ENCODE peak calls at places on chromosome 10, in four cellular contexts. O, A, X and K are unnamed samples.
A peak's percentile ranks its signal among the peaks of the same experiment; 100 is the strongest.

GRCh38 chr10:60573342-60573741 is 183.7 kb upstream of the ANK3 start:
- DNase-seq in O (peak; percentile 70), A (no peak), X (no peak), K (peak; percentile 19)

GRCh38 chr10:34854147-34854601 is 39.1 kb upstream of the PARD3 start:
- DNase-seq in O (no peak), A (peak; percentile 36), X (no peak), K (no peak)

GRCh38 chr10:70677620-70678249 is 5.4 kb downstream of the ADAMTS14 start:
- DNase-seq in O (no peak), A (no peak), X (no peak), K (no peak)

GRCh38 chr10:126337241-126337640 is 51.0 kb downstream of the ADAM12 start:
- DNase-seq in O (no peak), A (no peak), X (no peak), K (no peak)

GRCh38 chr10:93261961-93262610 is 188.4 kb downstream of the CYP26A1 start:
- DNase-seq in O (peak; percentile 5), A (no peak), X (no peak), K (no peak)

GRCh38 chr10:3036155-3036554 is 31.2 kb upstream of the PFKP start:
- DNase-seq in O (no peak), A (no peak), X (peak; percentile 25), K (peak; percentile 26)

GRCh38 chr10:114576716-114577115 is 81.4 kb downstream of the ABLIM1 start:
- DNase-seq in O (no peak), A (no peak), X (no peak), K (no peak)

GRCh38 chr10:105352827-105353226 is 711.7 kb downstream of the SORCS3 start:
- DNase-seq in O (no peak), A (no peak), X (no peak), K (peak; percentile 1)

GRCh38 chr10:47381427-47382379 is 2.4 kb downstream of the ZNF488 start:
- DNase-seq in O (no peak), A (peak; percentile 56), X (no peak), K (no peak)

GRCh38 chr10:125209591-125210373 is 49.4 kb upstream of the CTBP2 start:
- DNase-seq in O (peak; percentile 75), A (peak; percentile 11), X (no peak), K (no peak)

GRCh38 chr10:36247478-36247877 is 605.4 kb upstream of the FZD8 start:
- DNase-seq in O (no peak), A (no peak), X (no peak), K (no peak)

GRCh38 chr10:84244651-84245270 is at the start of gene RGR:
- DNase-seq in O (no peak), A (peak; percentile 94), X (no peak), K (no peak)

GRCh38 chr10:35271086-35271834 is 65.0 kb upstream of the CCNY start:
- DNase-seq in O (no peak), A (no peak), X (no peak), K (peak; percentile 12)

GRCh38 chr10:46094931-46095755 is 49.1 kb upstream of the MSMB start:
- DNase-seq in O (no peak), A (no peak), X (peak; percentile 28), K (no peak)

GRCh38 chr10:19869370-19869769 is 53.1 kb downstream of the PLXDC2 start:
- DNase-seq in O (no peak), A (no peak), X (no peak), K (no peak)

GRCh38 chr10:34862892-34863291 is 47.8 kb upstream of the PARD3 start:
- DNase-seq in O (no peak), A (no peak), X (no peak), K (no peak)

GRCh38 chr10:70130878-70131559 is 1.6 kb downstream of the AIFM2 start:
- DNase-seq in O (no peak), A (no peak), X (no peak), K (no peak)

GRCh38 chr10:73946253-73947145 is 35.6 kb downstream of the PLAU start:
- DNase-seq in O (no peak), A (no peak), X (no peak), K (no peak)

GRCh38 chr10:34758447-34758996 is 56.6 kb downstream of the PARD3 start:
- DNase-seq in O (peak; percentile 99), A (no peak), X (no peak), K (peak; percentile 9)

GRCh38 chr10:95415631-95416031 is 124.8 kb upstream of the PDLIM1 start:
- DNase-seq in O (no peak), A (no peak), X (no peak), K (no peak)

GRCh38 chr10:124010563-124011131 is 82.8 kb downstream of the CHST15 start:
- DNase-seq in O (no peak), A (no peak), X (no peak), K (no peak)

GRCh38 chr10:1577371-1577770 is 160.0 kb downstream of the ADARB2 start:
- DNase-seq in O (no peak), A (no peak), X (no peak), K (no peak)

GRCh38 chr10:44233561-44234470 is 151.1 kb downstream of the CXCL12 start:
- DNase-seq in O (no peak), A (no peak), X (no peak), K (no peak)

DNA sequence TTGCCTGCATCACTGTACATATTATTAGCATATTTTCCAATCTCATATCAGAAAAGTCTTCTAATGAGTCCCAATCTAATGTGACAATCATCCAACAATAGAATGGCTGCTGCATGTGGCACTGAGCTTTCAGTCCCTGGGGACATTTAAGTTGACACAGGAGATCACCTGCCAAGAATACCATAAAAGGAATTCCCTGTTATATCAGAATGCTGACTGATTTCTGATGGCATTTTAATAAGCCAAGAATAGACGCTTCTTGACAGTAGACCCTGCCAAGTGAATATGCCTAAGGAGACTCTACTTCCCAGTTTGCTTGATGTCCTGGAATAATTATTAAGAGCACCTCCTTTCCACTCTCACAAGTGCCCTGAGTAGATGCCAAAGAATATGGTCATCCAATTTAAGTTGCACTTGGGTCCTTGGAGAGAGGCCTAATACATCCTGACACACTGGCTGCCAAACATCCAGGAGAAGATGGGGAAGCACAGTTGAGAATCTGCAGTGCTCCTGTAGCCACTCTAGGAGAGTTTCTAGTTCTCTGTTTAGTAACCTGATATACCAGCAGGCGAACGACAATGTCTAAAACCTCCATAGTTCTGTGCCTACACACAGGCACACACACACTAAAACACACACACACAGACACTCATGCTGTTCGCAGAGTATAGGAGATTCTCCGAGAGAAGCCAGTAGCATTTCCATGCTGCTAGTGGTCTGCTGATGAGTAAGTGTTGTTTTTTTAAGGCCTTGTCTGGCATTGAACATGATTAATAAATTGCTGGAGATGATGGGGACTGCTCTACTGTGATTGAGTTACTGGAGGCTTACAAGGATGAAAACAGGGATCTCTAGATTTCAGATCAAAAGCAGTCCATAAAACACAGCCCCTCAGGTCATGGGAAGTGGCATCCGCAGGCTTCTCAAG is 369.6 kb downstream of the KCNMA1 start:
- DNase-seq in O (no peak), A (no peak), X (no peak), K (no peak)
- H3K4me3 ChIP-seq in O (no peak overlapping the region), A (no peak overlapping the region), X (no peak overlapping the region), K (no peak overlapping the region)

GRCh38 chr10:119725550-119726290 is at the start of gene INPP5F:
- DNase-seq in O (peak; percentile 75), A (peak; percentile 98), X (peak; percentile 95), K (peak; percentile 98)

GRCh38 chr10:119728172-119728800 is 2.4 kb downstream of the INPP5F start:
- DNase-seq in O (no peak), A (no peak), X (no peak), K (no peak)

GRCh38 chr10:119724630-119725549 is 960 bp upstream of the INPP5F start:
- DNase-seq in O (peak; percentile 37), A (no peak), X (peak; percentile 56), K (peak; percentile 62)

GRCh38 chr10:119723624-119724023 is 2.2 kb upstream of the INPP5F start:
- DNase-seq in O (no peak), A (no peak), X (no peak), K (no peak)

DNA sequence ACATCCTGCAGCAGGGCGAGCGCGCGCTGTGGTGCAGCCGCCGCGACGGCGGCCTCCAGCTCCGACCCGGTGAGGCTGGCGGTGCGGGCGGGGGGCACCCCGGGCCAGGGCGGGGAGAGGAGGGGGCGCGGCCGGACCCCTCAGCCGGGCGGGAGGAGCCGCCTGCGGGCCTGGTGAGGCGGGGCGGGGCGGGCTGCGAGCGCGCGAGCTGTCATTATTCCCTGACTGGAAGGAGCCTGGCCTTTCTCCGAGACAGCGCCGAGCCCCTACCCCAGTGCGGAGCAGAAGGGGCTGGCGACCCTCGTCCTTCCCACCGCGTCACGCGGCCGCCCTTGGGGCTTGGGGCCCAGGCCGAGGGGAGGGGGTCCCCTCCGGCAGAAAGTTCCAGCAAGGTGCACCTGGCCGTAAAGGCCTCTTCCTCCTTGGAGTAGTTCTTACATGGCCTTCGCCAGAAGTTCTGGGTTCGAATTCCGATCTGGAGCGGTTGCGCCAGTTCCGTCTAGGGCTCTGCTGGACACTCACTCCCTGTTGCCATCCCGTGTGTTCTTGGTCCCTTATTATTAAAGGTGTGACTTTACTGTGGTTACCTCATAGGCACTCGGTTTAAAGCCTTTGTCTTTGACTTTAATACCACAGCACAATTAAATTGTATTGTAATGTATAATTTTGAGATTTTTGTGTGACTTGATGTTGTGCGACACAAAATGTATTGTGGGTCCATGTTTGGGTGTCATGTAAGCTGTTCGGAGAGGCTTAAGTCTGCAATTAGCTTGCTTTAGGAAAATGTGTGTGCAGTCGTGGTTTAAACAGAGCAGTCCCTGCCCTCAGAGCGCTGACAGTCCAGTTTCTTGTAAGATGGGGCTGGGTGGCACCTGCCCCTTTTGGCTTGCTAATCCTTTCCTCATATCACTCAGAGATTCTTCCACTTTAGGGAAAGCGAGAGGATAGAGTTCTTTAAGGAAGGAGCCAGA is 726 bp downstream of the INPP5F start:
- DNase-seq in O (no peak), A (no peak), X (no peak), K (no peak)
- TF ChIP-seq CTCF in O (no peak), A (no peak), X (no peak), K (no peak)

DNA sequence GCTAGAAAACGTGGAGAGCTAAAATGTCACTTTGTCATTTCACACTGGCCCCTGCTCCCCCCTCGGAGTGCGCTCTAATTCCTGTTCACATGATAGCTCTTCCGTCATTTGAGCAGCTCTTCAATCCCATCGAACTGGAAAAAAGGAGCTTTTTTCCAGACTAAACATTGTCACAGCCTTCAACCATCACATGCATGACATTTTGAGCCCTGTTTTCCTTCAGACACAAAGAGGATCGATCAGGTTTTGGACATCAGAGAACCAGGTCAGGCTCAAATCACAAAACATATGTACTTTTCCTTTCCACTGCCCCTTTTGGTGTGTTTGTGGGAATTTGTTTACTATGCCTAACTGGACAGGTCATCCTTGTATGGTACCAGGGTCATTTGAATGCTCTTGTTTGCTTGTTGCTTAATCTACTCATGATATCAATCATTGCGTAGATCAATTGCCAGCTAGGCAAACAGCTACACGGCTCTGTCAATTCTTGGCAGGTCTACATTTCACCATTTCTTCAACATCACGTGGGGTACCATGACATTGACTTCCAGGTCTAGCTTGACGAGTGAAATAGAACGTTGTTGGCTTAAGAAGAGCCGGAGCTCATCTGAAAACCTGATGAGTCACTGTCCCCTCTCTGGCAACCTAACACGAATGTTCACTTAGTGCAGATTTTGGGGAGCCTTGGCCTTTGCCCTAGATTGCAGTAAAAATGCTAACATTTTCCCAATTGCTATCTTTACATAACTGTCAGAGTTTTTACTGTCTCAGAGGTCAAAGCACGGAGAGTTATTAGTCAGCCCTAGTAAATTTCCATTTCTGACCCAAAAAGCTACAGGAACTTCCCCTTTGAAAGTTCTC is 87.3 kb downstream of the LYZL2 start:
- DNase-seq in O (no peak), A (no peak), X (no peak), K (peak; percentile 61)
- H3K4me3 ChIP-seq in O (no peak overlapping the region), A (no peak overlapping the region), X (no peak overlapping the region), K (no peak overlapping the region)

DNA sequence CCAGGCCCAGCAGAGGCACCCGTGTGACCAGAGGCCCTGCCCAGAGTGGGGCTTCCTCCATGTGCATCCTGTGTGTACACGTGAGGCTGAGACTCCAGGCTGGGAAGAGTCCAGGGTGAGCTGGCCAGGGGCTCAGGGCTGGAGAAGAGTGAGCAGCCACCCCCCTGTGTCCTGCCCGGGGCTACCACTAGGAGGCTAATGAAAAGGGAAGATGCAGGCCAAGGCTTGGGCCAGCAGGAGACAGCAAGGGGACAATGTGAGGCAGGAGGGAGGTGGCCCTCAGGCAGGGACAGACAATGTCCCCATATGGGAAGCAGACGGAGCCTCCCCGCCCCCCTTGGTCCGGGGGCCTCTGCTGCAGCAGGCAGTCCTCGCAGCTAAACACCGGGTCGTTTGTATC is 102.0 kb downstream of the HIF1AN start:
- DNase-seq in O (no peak), A (no peak), X (no peak), K (no peak)
- TF ChIP-seq CTCF in O (peak; percentile 52), A (no peak), X (peak; percentile 46), K (peak; percentile 39)